ENCODE peak calls at places on chromosomes 3 and 15, in eight cellular contexts. One of them, this sample, is unnamed.

GRCh38 chr3:30098206-30098605 is 508.2 kb upstream of the TGFBR2 start:
- DNase-seq in GM10248: no peak
- DNase-seq in GM12865: no peak
- DNase-seq in CD8-positive, alpha-beta T cell: no peak
- DNase-seq in glutamatergic neuron: no peak
- DNase-seq in endodermal cell: no peak
- DNase-seq in endothelial cell: no peak
- DNase-seq in A549: no peak
- DNase-seq in this sample: no peak

GRCh38 chr3:102177075-102177755 is 257.6 kb upstream of the ZPLD1 start:
- DNase-seq in glutamatergic neuron: no peak
- DNase-seq in CD8-positive, alpha-beta T cell: no peak
- DNase-seq in endothelial cell: no peak
- DNase-seq in endodermal cell: no peak
- DNase-seq in GM10248: no peak
- DNase-seq in GM12865: no peak
- DNase-seq in A549: no peak
- DNase-seq in this sample: no peak

GRCh38 chr3:184758056-184758455 is 46.2 kb upstream of the MAGEF1 start:
- DNase-seq in GM10248: no peak
- DNase-seq in endodermal cell: no peak
- DNase-seq in CD8-positive, alpha-beta T cell: no peak
- DNase-seq in glutamatergic neuron: no peak
- DNase-seq in endothelial cell: no peak
- DNase-seq in A549: no peak
- DNase-seq in GM12865: no peak
- DNase-seq in this sample: no peak

GRCh38 chr3:100023150-100023549 is 91.2 kb downstream of the FILIP1L start:
- DNase-seq in CD8-positive, alpha-beta T cell: no peak
- DNase-seq in endodermal cell: no peak
- DNase-seq in endothelial cell: no peak
- DNase-seq in GM10248: no peak
- DNase-seq in glutamatergic neuron: no peak
- DNase-seq in GM12865: no peak
- DNase-seq in A549: no peak
- DNase-seq in this sample: no peak

GRCh38 chr15:88987951-88988671 is 74.9 kb upstream of the MFGE8 start:
- DNase-seq in A549: no peak
- DNase-seq in CD8-positive, alpha-beta T cell: no peak
- DNase-seq in endothelial cell: no peak
- DNase-seq in glutamatergic neuron: no peak
- DNase-seq in GM10248: no peak
- DNase-seq in GM12865: no peak
- DNase-seq in endodermal cell: peak
- DNase-seq in this sample: no peak

GRCh38 chr15:55007561-55007960 is 189.2 kb downstream of the RSL24D1 start:
- DNase-seq in GM10248: no peak
- DNase-seq in GM12865: no peak
- DNase-seq in A549: no peak
- DNase-seq in endothelial cell: no peak
- DNase-seq in glutamatergic neuron: no peak
- DNase-seq in endodermal cell: no peak
- DNase-seq in CD8-positive, alpha-beta T cell: no peak
- DNase-seq in this sample: no peak

GRCh38 chr15:78024883-78025282 is 52.6 kb downstream of the TBC1D2B start:
- DNase-seq in GM12865: no peak
- DNase-seq in endothelial cell: no peak
- DNase-seq in glutamatergic neuron: no peak
- DNase-seq in GM10248: no peak
- DNase-seq in A549: no peak
- DNase-seq in endodermal cell: no peak
- DNase-seq in CD8-positive, alpha-beta T cell: no peak
- DNase-seq in this sample: no peak

GRCh38 chr15:101710806-101711205 is 13.5 kb downstream of the TARS3 start:
- DNase-seq in endodermal cell: no peak
- DNase-seq in glutamatergic neuron: no peak
- DNase-seq in CD8-positive, alpha-beta T cell: no peak
- DNase-seq in A549: peak
- DNase-seq in GM12865: no peak
- DNase-seq in GM10248: no peak
- DNase-seq in endothelial cell: no peak
- DNase-seq in this sample: no peak

GRCh38 chr3:139588450-139588849 is 48.9 kb upstream of the RBP1 start:
- DNase-seq in A549: no peak
- DNase-seq in endodermal cell: peak
- DNase-seq in endothelial cell: peak
- DNase-seq in GM12865: no peak
- DNase-seq in GM10248: no peak
- DNase-seq in CD8-positive, alpha-beta T cell: no peak
- DNase-seq in glutamatergic neuron: peak
- DNase-seq in this sample: no peak

GRCh38 chr3:187714404-187714979 is 12.1 kb upstream of the RTP2 start:
- DNase-seq in endodermal cell: peak
- DNase-seq in A549: peak
- DNase-seq in glutamatergic neuron: peak
- DNase-seq in endothelial cell: peak
- DNase-seq in GM12865: peak
- DNase-seq in CD8-positive, alpha-beta T cell: peak
- DNase-seq in GM10248: peak
- DNase-seq in this sample: peak

GRCh38 chr3:118102737-118103136 is 931.9 kb downstream of the IGSF11 start:
- DNase-seq in GM10248: no peak
- DNase-seq in A549: no peak
- DNase-seq in endothelial cell: no peak
- DNase-seq in CD8-positive, alpha-beta T cell: no peak
- DNase-seq in GM12865: peak
- DNase-seq in endodermal cell: no peak
- DNase-seq in glutamatergic neuron: no peak
- DNase-seq in this sample: no peak

GRCh38 chr3:160667452-160667851 is 9.5 kb upstream of the ARL14 start:
- DNase-seq in endothelial cell: no peak
- DNase-seq in endodermal cell: no peak
- DNase-seq in A549: peak
- DNase-seq in glutamatergic neuron: no peak
- DNase-seq in GM12865: peak
- DNase-seq in CD8-positive, alpha-beta T cell: no peak
- DNase-seq in GM10248: no peak
- DNase-seq in this sample: no peak

GRCh38 chr3:18409266-18409665 is 15.9 kb downstream of the SATB1 start:
- DNase-seq in GM10248: no peak
- DNase-seq in GM12865: no peak
- DNase-seq in A549: no peak
- DNase-seq in CD8-positive, alpha-beta T cell: no peak
- DNase-seq in glutamatergic neuron: no peak
- DNase-seq in endothelial cell: no peak
- DNase-seq in endodermal cell: no peak
- DNase-seq in this sample: no peak

GRCh38 chr3:70021267-70021666 is 21.7 kb downstream of the SAMMSON start:
- DNase-seq in CD8-positive, alpha-beta T cell: no peak
- DNase-seq in endodermal cell: no peak
- DNase-seq in endothelial cell: no peak
- DNase-seq in GM10248: no peak
- DNase-seq in glutamatergic neuron: no peak
- DNase-seq in GM12865: no peak
- DNase-seq in A549: no peak
- DNase-seq in this sample: no peak

GRCh38 chr15:69298697-69299441 is at the start of gene PAQR5:
- DNase-seq in glutamatergic neuron: peak
- DNase-seq in CD8-positive, alpha-beta T cell: no peak
- DNase-seq in GM10248: no peak
- DNase-seq in endothelial cell: peak
- DNase-seq in A549: peak
- DNase-seq in GM12865: no peak
- DNase-seq in endodermal cell: peak
- DNase-seq in this sample: no peak

DNA sequence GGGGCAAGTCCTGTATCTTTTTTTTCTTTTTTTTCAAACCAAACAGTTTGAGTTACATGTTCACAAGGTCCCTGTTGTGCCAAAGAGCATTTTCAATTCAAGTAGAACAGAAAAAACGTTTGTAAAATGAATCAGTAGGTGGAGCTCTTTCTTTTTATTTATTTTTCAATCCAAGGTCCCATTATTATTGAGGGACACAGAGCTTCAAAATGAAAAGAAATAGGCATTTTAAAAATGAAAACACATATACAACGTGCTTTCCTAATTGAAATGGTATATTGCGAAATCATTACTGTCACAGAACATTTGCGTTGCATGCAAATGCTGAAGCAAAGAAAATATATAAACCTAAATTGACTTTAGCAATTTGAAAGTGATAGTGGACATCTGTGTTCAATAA is 711.0 kb downstream of the MECOM start:
- DNase-seq in GM10248: no peak
- DNase-seq in glutamatergic neuron: no peak
- DNase-seq in endothelial cell: no peak
- DNase-seq in endodermal cell: no peak
- DNase-seq in A549: peak
- DNase-seq in CD8-positive, alpha-beta T cell: no peak
- DNase-seq in GM12865: peak
- DNase-seq in this sample: no peak
- TF ChIP-seq CTCF in GM10248: no peak
- TF ChIP-seq CTCF in glutamatergic neuron: no peak
- TF ChIP-seq CTCF in endothelial cell: no peak
- TF ChIP-seq CTCF in endodermal cell: no peak
- TF ChIP-seq CTCF in A549: no peak
- TF ChIP-seq CTCF in CD8-positive, alpha-beta T cell: no peak
- TF ChIP-seq CTCF in GM12865: no peak
- TF ChIP-seq CTCF in this sample: no peak

GRCh38 chr15:52180196-52180835 is 10.9 kb downstream of the GNB5 start:
- DNase-seq in endodermal cell: peak
- DNase-seq in endothelial cell: peak
- DNase-seq in GM12865: peak
- DNase-seq in CD8-positive, alpha-beta T cell: peak
- DNase-seq in GM10248: peak
- DNase-seq in glutamatergic neuron: no peak
- DNase-seq in A549: no peak
- DNase-seq in this sample: peak
- TF ChIP-seq CTCF in endodermal cell: no peak
- TF ChIP-seq CTCF in endothelial cell: no peak
- TF ChIP-seq CTCF in GM12865: no peak
- TF ChIP-seq CTCF in CD8-positive, alpha-beta T cell: no peak
- TF ChIP-seq CTCF in GM10248: no peak
- TF ChIP-seq CTCF in glutamatergic neuron: no peak
- TF ChIP-seq CTCF in A549: no peak
- TF ChIP-seq CTCF in this sample: no peak

GRCh38 chr15:62708470-62708869 is 334.1 kb upstream of the TPM1 start:
- DNase-seq in endothelial cell: no peak
- DNase-seq in A549: no peak
- DNase-seq in glutamatergic neuron: no peak
- DNase-seq in GM10248: no peak
- DNase-seq in endodermal cell: peak
- DNase-seq in CD8-positive, alpha-beta T cell: no peak
- DNase-seq in GM12865: no peak
- DNase-seq in this sample: no peak

GRCh38 chr15:62709261-62709660 is 333.3 kb upstream of the TPM1 start:
- DNase-seq in glutamatergic neuron: no peak
- DNase-seq in CD8-positive, alpha-beta T cell: no peak
- DNase-seq in GM10248: no peak
- DNase-seq in endothelial cell: no peak
- DNase-seq in A549: no peak
- DNase-seq in GM12865: no peak
- DNase-seq in endodermal cell: peak
- DNase-seq in this sample: no peak

GRCh38 chr15:62711691-62712454 is 330.7 kb upstream of the TPM1 start:
- DNase-seq in endodermal cell: no peak
- DNase-seq in GM12865: no peak
- DNase-seq in glutamatergic neuron: no peak
- DNase-seq in A549: no peak
- DNase-seq in endothelial cell: no peak
- DNase-seq in CD8-positive, alpha-beta T cell: no peak
- DNase-seq in GM10248: no peak
- DNase-seq in this sample: no peak

GRCh38 chr15:62706361-62706760 is 336.2 kb upstream of the TPM1 start:
- DNase-seq in GM10248: no peak
- DNase-seq in endothelial cell: no peak
- DNase-seq in glutamatergic neuron: no peak
- DNase-seq in CD8-positive, alpha-beta T cell: no peak
- DNase-seq in A549: peak
- DNase-seq in endodermal cell: no peak
- DNase-seq in GM12865: no peak
- DNase-seq in this sample: no peak
- TF ChIP-seq CTCF in GM10248: no peak
- TF ChIP-seq CTCF in endothelial cell: no peak
- TF ChIP-seq CTCF in glutamatergic neuron: no peak
- TF ChIP-seq CTCF in CD8-positive, alpha-beta T cell: no peak
- TF ChIP-seq CTCF in A549: peak
- TF ChIP-seq CTCF in endodermal cell: no peak
- TF ChIP-seq CTCF in GM12865: no peak
- TF ChIP-seq CTCF in this sample: no peak

GRCh38 chr3:50318615-50319014 is 3.9 kb downstream of the HYAL2 start:
- DNase-seq in GM12865: no peak
- DNase-seq in glutamatergic neuron: no peak
- DNase-seq in GM10248: no peak
- DNase-seq in CD8-positive, alpha-beta T cell: no peak
- DNase-seq in endodermal cell: no peak
- DNase-seq in endothelial cell: no peak
- DNase-seq in A549: no peak
- DNase-seq in this sample: no peak

GRCh38 chr3:50321146-50321843 is 1.2 kb downstream of the HYAL2 start:
- DNase-seq in endodermal cell: peak
- DNase-seq in CD8-positive, alpha-beta T cell: peak
- DNase-seq in GM10248: peak
- DNase-seq in A549: peak
- DNase-seq in endothelial cell: peak
- DNase-seq in GM12865: peak
- DNase-seq in glutamatergic neuron: peak
- DNase-seq in this sample: peak

GRCh38 chr3:50320853-50321145 is 1.7 kb downstream of the HYAL2 start:
- DNase-seq in CD8-positive, alpha-beta T cell: no peak
- DNase-seq in A549: no peak
- DNase-seq in GM12865: no peak
- DNase-seq in endothelial cell: no peak
- DNase-seq in endodermal cell: no peak
- DNase-seq in glutamatergic neuron: no peak
- DNase-seq in GM10248: no peak
- DNase-seq in this sample: no peak

GRCh38 chr3:50319181-50319871 is 3.2 kb downstream of the HYAL2 start:
- DNase-seq in A549: no peak
- DNase-seq in CD8-positive, alpha-beta T cell: no peak
- DNase-seq in endodermal cell: no peak
- DNase-seq in glutamatergic neuron: no peak
- DNase-seq in GM12865: no peak
- DNase-seq in GM10248: no peak
- DNase-seq in endothelial cell: no peak
- DNase-seq in this sample: no peak

DNA sequence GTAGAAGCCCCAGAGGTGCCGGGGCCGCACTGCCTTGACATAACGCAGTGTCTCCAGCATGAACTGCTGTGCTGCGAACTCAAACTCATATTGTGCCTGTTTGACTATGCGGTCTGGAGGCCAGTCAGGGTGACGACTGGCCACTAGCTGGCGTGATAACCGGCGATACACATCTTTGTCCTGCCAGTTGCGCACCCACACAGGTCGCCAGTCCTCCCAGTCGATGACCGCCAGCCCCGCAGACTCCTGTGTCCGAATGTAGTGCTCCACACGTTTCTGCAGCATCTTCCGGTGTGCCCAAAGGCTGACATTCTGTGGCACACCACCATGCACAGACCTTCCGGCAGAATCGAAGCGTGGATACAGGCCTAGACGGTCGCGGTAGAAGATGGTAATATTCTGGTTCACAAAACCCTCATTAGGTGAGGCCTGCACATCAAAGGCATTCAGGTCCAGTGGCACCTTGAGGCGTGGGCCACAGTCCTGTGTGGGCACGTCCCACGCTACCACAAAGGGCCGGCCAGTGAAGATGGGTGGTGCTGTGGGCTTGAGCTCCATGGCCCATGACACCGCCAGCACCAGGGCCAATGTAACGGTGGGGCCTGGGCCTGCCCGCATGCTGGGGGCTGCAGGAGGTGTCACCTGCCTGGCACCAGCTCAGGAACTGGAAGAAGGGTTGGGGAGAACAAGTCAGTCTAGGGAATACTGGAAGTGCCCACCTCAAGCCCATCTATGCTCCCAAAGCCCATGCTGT is 2.5 kb downstream of the HYAL2 start:
- DNase-seq in CD8-positive, alpha-beta T cell: no peak
- DNase-seq in glutamatergic neuron: no peak
- DNase-seq in GM12865: no peak
- DNase-seq in GM10248: no peak
- DNase-seq in endodermal cell: peak
- DNase-seq in endothelial cell: peak
- DNase-seq in A549: no peak
- DNase-seq in this sample: no peak
- TF ChIP-seq CTCF in CD8-positive, alpha-beta T cell: no peak
- TF ChIP-seq CTCF in glutamatergic neuron: no peak
- TF ChIP-seq CTCF in GM12865: no peak
- TF ChIP-seq CTCF in GM10248: no peak
- TF ChIP-seq CTCF in endodermal cell: no peak
- TF ChIP-seq CTCF in endothelial cell: no peak
- TF ChIP-seq CTCF in A549: no peak
- TF ChIP-seq CTCF in this sample: no peak

This sample was measured in GM13976.